ENCODE peak calls at places on chromosome 17, in seven cellular contexts. V, K, A, Y, P, D and T are unnamed samples.

GRCh38 chr17:45001310-45001709 is 33.2 kb upstream of the C1QL1 start:
- DNase-seq in A (no peak), D (no peak), K (no peak), Y (no peak), P (no peak), V (no peak), T (no peak)

GRCh38 chr17:72404872-72405271 is 284.1 kb downstream of the SOX9 start:
- DNase-seq in A (no peak), Y (no peak), D (no peak), K (no peak), V (no peak), P (no peak), T (no peak)

GRCh38 chr17:18964550-18964949 is 12.6 kb downstream of the SLC5A10 start:
- DNase-seq in Y (no peak), V (no peak), D (no peak), K (no peak), A (no peak), P (no peak), T (no peak)

GRCh38 chr17:4577386-4577993 is 6.8 kb upstream of the SMTNL2 start:
- DNase-seq in A (no peak), K (no peak), D (no peak), Y (no peak), P (no peak), V (peak; percentile 47), T (no peak)

GRCh38 chr17:39283896-39284295 is 58.2 kb upstream of the STAC2 start:
- DNase-seq in V (no peak), A (no peak), P (no peak), D (no peak), K (no peak), Y (no peak), T (no peak)

GRCh38 chr17:38705803-38706624 is 941 bp downstream of the MLLT6 start:
- DNase-seq in K (no peak), P (no peak), A (peak; percentile 56), D (peak; percentile 74), V (peak; percentile 63), Y (peak; percentile 81), T (peak; percentile 44)

GRCh38 chr17:9202572-9202971 is 181.3 kb downstream of the NTN1 start:
- DNase-seq in D (no peak), A (no peak), K (no peak), Y (no peak), P (no peak), V (no peak), T (no peak)

GRCh38 chr17:72782985-72783701 is 309.3 kb downstream of the SLC39A11 start:
- DNase-seq in V (peak; percentile 95), D (no peak), Y (peak; percentile 58), A (no peak), K (no peak), P (no peak), T (no peak)

GRCh38 chr17:7211512-7212277 is 7.9 kb downstream of the DLG4 start:
- DNase-seq in D (no peak), Y (peak; percentile 82), P (no peak), V (no peak), K (no peak), A (no peak), T (no peak)

GRCh38 chr17:34443832-34444469 is 80.9 kb upstream of the CCL1 start:
- DNase-seq in K (no peak), A (peak; percentile 45), V (peak; percentile 9), D (peak; percentile 62), Y (peak; percentile 76), P (no peak), T (peak; percentile 64)

GRCh38 chr17:17844079-17844478 is 7.3 kb upstream of the SREBF1 start:
- DNase-seq in V (no peak), D (no peak), A (no peak), K (no peak), Y (peak; percentile 28), P (no peak), T (no peak)

GRCh38 chr17:14038206-14038605 is 31.1 kb upstream of the COX10 start:
- DNase-seq in K (no peak), V (no peak), P (no peak), A (peak; percentile 8), D (no peak), Y (no peak), T (no peak)

GRCh38 chr17:68205251-68205807 is 42.5 kb upstream of the AMZ2 start:
- DNase-seq in V (peak; percentile 80), Y (peak; percentile 97), K (no peak), A (peak; percentile 87), D (peak; percentile 97), P (peak; percentile 78), T (peak; percentile 98)

GRCh38 chr17:75876938-75877751 is 1.2 kb downstream of the TRIM47 start:
- DNase-seq in V (peak; percentile 74), P (peak; percentile 87), D (peak; percentile 70), A (no peak), K (no peak), Y (peak; percentile 62), T (no peak)

GRCh38 chr17:67689534-67690177 is 28.1 kb upstream of the NOL11 start:
- DNase-seq in K (peak; percentile 37), D (no peak), V (peak; percentile 58), A (peak; percentile 61), Y (peak; percentile 77), P (peak; percentile 57), T (peak; percentile 77)

GRCh38 chr17:310111-311010 is 42.2 kb downstream of the RPH3AL start:
- DNase-seq in P (no peak), K (no peak), Y (no peak), V (no peak), D (no peak), A (no peak), T (no peak)

DNA sequence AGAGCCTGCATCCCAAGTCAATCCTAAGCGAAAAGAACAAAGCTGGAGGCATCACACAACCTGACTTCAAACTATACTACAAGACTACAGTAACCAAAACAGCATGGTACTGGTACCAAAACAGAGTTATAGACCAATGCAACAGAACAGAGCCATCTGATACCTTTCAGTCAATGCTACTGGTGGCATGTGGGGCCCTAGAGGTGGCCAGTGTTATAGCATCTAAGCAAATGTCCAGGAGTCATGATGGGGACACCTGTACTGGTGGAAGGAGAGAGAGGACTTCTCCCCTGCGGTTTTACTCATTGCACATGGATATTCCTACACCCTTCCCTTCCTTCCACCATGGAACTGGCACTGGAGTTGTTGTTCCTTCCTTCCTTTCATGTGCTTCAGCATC is 6.0 kb upstream of the ASIC2 start:
- DNase-seq in D (no peak), V (no peak), A (no peak), Y (no peak), K (no peak), P (no peak), T (no peak)
- TF ChIP-seq JUND in D (no peak), V (no peak), A (no peak), Y (no peak), K (no peak), P (no peak), T (no peak)

GRCh38 chr17:66655461-66655860 is 179.5 kb upstream of the CACNG5 start:
- DNase-seq in P (no peak), Y (no peak), K (no peak), V (no peak), A (no peak), D (no peak), T (no peak)

GRCh38 chr17:66650490-66650877 is 184.4 kb upstream of the CACNG5 start:
- DNase-seq in P (no peak), V (no peak), A (no peak), D (no peak), Y (no peak), K (no peak), T (no peak)

GRCh38 chr17:66654764-66655163 is 180.2 kb upstream of the CACNG5 start:
- DNase-seq in V (no peak), A (no peak), P (no peak), K (no peak), Y (no peak), D (no peak), T (no peak)

GRCh38 chr17:66654341-66654740 is 180.6 kb upstream of the CACNG5 start:
- DNase-seq in Y (no peak), K (no peak), D (no peak), A (no peak), V (no peak), P (no peak), T (no peak)

GRCh38 chr17:66652840-66653507 is 181.9 kb upstream of the CACNG5 start:
- DNase-seq in D (no peak), P (no peak), A (no peak), Y (no peak), K (no peak), V (no peak), T (no peak)
- TF ChIP-seq JUND in D (no peak), P (peak; percentile 29), A (no peak), Y (no peak), K (peak; percentile 14), V (no peak), T (no peak)

GRCh38 chr17:1707107-1707506 is 3.1 kb downstream of the TLCD2 start:
- DNase-seq in V (no peak), A (no peak), D (no peak), K (no peak), Y (no peak), P (no peak), T (no peak)

GRCh38 chr17:1705004-1705403 is 5.2 kb downstream of the TLCD2 start:
- DNase-seq in Y (no peak), A (peak; percentile 69), V (no peak), P (no peak), K (no peak), D (no peak), T (no peak)

GRCh38 chr17:1697681-1698080 is 12.5 kb downstream of the TLCD2 start:
- DNase-seq in D (no peak), A (no peak), K (no peak), V (no peak), Y (no peak), P (no peak), T (peak; percentile 57)

DNA sequence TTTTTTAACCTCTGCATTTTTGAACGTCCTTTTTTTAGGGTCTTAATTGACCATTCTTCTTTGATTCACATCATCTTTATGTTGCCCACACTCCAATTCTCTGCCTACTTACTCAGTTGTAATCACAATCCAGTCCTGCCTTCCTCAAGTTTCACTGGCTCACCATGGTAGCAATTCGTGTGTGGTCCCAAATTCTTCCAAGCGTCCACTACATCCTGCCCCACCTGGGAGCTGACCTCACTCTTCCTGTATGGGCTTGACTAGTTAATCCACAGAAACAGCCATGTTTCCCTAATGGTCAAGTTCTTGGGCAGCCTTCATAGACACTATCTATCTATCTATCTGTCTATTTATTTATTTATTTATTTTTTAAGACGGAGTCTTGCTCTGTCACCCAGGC is 7.1 kb downstream of the TLCD2 start:
- DNase-seq in A (no peak), Y (no peak), K (no peak), V (no peak), D (no peak), P (no peak), T (no peak)
- TF ChIP-seq JUND in A (no peak), Y (no peak), K (no peak), V (no peak), D (no peak), P (no peak), T (no peak)

DNA sequence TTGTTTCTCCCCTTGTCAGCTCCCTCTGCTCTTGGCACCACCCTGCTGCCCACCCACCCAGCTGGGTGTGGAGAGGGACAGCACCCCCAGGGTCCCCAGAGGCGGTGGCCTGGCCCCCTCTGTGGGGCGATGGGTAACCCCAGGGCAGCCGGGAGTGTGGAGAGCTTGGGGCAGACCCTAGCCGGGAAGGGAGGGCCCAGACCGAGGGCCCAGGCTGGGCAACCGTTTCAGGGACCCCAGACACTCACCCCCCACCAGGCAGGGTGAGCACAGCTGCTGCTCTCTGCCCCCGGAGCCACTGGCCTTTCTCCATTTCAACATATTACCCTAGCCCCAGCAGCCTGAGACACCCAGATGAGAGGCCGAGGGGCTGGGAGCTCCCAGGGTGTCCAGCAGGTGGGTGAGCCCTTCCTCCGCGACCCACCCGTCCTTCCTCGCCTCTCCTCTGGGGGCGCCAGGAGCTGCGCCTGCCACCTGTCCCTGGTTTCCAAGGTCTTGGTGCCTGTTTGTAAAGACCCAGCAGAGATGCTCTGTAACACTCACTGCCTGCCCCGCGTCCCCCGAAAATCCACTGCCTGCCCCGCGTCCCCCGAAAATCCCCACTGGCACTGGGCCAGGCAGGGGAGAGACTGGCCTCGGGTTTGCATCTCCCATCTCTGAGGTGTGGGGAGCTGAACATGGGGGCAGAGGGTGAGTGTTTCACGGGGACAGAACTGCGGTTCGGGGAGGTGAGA is 45.4 kb downstream of the BAHCC1 start:
- DNase-seq in P (no peak), Y (peak; percentile 98), K (no peak), D (peak; percentile 90), V (peak; percentile 67), A (peak; percentile 80), T (peak; percentile 62)
- TF ChIP-seq JUND in P (no peak), Y (no peak), K (no peak), D (no peak), V (no peak), A (no peak), T (no peak)